ENCODE peak calls at places on chromosomes 7 and 10, in six cellular contexts. C is AG09309, A is HCT116, E is heart left ventricle, B is PC-3, I is astrocyte of the spinal cord. M is an unnamed sample.

GRCh38 chr7:69388462-69389137 is 209.7 kb upstream of the AUTS2 start:
- DNase-seq in C (no peak), A (no peak), E (no peak), B (no peak), I (no peak), M (no peak)

GRCh38 chr7:140899883-140900282 is 24.8 kb downstream of the BRAF start:
- DNase-seq in C (no peak), A (no peak), E (no peak), B (no peak), I (no peak), M (no peak)

GRCh38 chr7:11847336-11847735 is 15.3 kb upstream of the THSD7A start:
- DNase-seq in C (no peak), A (no peak), E (no peak), B (no peak), I (peak), M (no peak)

GRCh38 chr7:91894781-91895480 is 14.4 kb upstream of the MTERF1 start:
- DNase-seq in C (no peak), A (no peak), E (no peak), B (no peak), I (no peak), M (no peak)

GRCh38 chr10:61399386-61399785 is 53.8 kb downstream of the TMEM26 start:
- DNase-seq in C (no peak), A (no peak), E (no peak), B (peak), I (peak), M (peak)

GRCh38 chr7:66033471-66034385 is 41.9 kb upstream of the ASL start:
- DNase-seq in C (no peak), A (no peak), E (no peak), B (no peak), I (no peak), M (peak)

GRCh38 chr7:153399554-153399940 is 640.0 kb downstream of the ACTR3B start:
- DNase-seq in C (no peak), A (no peak), E (no peak), B (no peak), I (no peak), M (no peak)

GRCh38 chr7:93279541-93279940 is 47.4 kb downstream of the VPS50 start:
- DNase-seq in C (no peak), A (no peak), E (no peak), B (no peak), I (peak), M (no peak)

GRCh38 chr7:70583965-70584883 is 547.7 kb upstream of the GALNT17 start:
- DNase-seq in C (no peak), A (no peak), E (no peak), B (no peak), I (no peak), M (no peak)

GRCh38 chr7:138328215-138328614 is 131.8 kb upstream of the TRIM24 start:
- DNase-seq in C (no peak), A (no peak), E (no peak), B (no peak), I (no peak), M (no peak)

GRCh38 chr7:2757361-2757903 is 69.4 kb downstream of the AMZ1 start:
- DNase-seq in C (no peak), A (peak), E (peak), B (peak), I (no peak), M (no peak)

GRCh38 chr10:68348265-68348741 is 15.6 kb upstream of the PBLD start:
- DNase-seq in C (peak), A (peak), E (no peak), B (peak), I (peak), M (peak)

GRCh38 chr7:30929686-30930085 is 18.0 kb downstream of the AQP1 start:
- DNase-seq in C (no peak), A (no peak), E (peak), B (no peak), I (no peak), M (no peak)

GRCh38 chr7:141114141-141114664 is 40.3 kb downstream of the TMEM178B start:
- DNase-seq in C (no peak), A (no peak), E (no peak), B (no peak), I (no peak), M (no peak)

GRCh38 chr7:2180081-2180480 is 52.7 kb downstream of the MAD1L1 start:
- DNase-seq in C (no peak), A (no peak), E (no peak), B (no peak), I (no peak), M (no peak)

GRCh38 chr7:2256306-2257045 is 14.4 kb downstream of the NUDT1 start:
- DNase-seq in C (no peak), A (no peak), E (no peak), B (no peak), I (no peak), M (no peak)

GRCh38 chr10:17237163-17237562 is 9.1 kb downstream of the VIM start:
- DNase-seq in C (no peak), A (no peak), E (no peak), B (no peak), I (peak), M (no peak)

GRCh38 chr7:69448071-69448470 is 150.2 kb upstream of the AUTS2 start:
- DNase-seq in C (no peak), A (no peak), E (no peak), B (no peak), I (peak), M (peak)

GRCh38 chr7:22554184-22554583 is 54.2 kb upstream of the STEAP1B start:
- DNase-seq in C (no peak), A (no peak), E (no peak), B (no peak), I (no peak), M (no peak)

GRCh38 chr10:71599518-71599917 is 120.1 kb downstream of the C10orf105 start:
- DNase-seq in C (no peak), A (no peak), E (no peak), B (no peak), I (no peak), M (no peak)

GRCh38 chr7:26658698-26659084 is 205.7 kb downstream of the SKAP2 start:
- DNase-seq in C (no peak), A (no peak), E (no peak), B (no peak), I (no peak), M (no peak)

GRCh38 chr7:1431644-1432380 is 27.5 kb downstream of the MICALL2 start:
- DNase-seq in C (no peak), A (no peak), E (no peak), B (peak), I (no peak), M (no peak)

GRCh38 chr10:117631276-117632151 is 89.0 kb downstream of the EMX2 start:
- DNase-seq in C (no peak), A (no peak), E (peak), B (no peak), I (no peak), M (no peak)

GRCh38 chr7:9498303-9498702 is 1064.9 kb downstream of the NXPH1 start:
- DNase-seq in C (no peak), A (no peak), E (no peak), B (no peak), I (no peak), M (no peak)

GRCh38 chr10:97234403-97234802 is 48.6 kb upstream of the SLIT1 start:
- DNase-seq in C (no peak), A (peak), E (no peak), B (peak), I (peak), M (peak)

GRCh38 chr7:29970158-29970557 is 19.4 kb downstream of the SCRN1 start:
- DNase-seq in C (no peak), A (no peak), E (no peak), B (peak), I (no peak), M (peak)

GRCh38 chr7:54831644-54832095 is 72.7 kb upstream of the SEC61G start:
- DNase-seq in C (no peak), A (peak), E (no peak), B (peak), I (no peak), M (no peak)

GRCh38 chr10:133379152-133379800 is at the start of gene PAOX:
- DNase-seq in C (no peak), A (no peak), E (peak), B (no peak), I (peak), M (peak)

GRCh38 chr10:133379801-133380666 is 972 bp downstream of the PAOX start:
- DNase-seq in C (no peak), A (no peak), E (no peak), B (no peak), I (no peak), M (no peak)

GRCh38 chr10:133377025-133377817 is 1.8 kb upstream of the PAOX start:
- DNase-seq in C (no peak), A (no peak), E (no peak), B (no peak), I (no peak), M (no peak)

GRCh38 chr10:133378251-133379096 is 588 bp upstream of the PAOX start:
- DNase-seq in C (no peak), A (no peak), E (peak), B (peak), I (peak), M (peak)

GRCh38 chr10:133377818-133378250 is 1.2 kb upstream of the PAOX start:
- DNase-seq in C (no peak), A (no peak), E (no peak), B (no peak), I (no peak), M (no peak)
- H3K4me3 ChIP-seq in C (peak), A (peak), E (peak), B (peak), I (peak), M (peak)

DNA sequence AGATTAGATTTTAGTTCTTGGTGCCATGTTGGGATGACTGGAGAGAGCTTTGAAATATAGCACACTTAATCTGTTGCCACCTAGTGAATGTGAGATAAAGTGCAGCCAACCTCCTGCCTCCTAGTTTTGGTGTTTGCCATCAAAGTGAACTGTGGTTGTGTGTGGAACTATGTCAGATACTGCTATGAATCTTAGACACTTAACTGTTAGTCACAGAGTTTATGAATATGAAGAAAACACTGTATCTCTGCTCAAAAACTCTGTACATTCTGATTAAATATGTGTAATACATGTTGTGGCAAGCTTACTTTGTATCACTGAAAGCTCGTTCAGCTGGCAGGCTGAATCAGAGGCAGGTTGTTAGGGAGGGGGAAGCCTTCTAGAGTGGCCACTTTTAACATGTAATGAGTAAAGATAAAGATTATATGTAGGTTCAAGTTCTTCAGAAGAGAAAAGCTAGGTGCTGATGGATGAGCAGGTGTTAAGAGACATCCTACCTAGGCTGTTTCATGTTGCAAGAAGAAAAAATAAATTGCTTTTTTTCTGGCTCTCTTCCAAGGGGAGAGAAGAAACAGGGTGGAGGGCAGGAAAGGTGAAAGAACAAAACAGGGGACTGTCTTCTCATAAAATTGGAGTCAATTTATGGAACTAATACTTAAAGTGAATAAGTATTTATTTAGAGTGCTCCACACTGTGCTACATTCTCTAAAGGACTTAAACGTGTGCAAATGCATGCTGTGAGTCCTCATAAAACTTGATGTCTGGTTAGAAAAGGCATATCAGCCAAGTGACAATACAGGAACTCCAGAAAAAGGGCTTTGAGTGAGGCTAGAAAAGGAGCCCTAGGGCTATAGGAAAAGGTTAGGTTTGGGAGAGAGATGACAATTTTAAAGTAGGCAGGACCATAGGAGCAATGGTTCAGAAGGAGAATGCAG is 14.1 kb upstream of the LAMB1 start:
- DNase-seq in C (no peak), A (peak), E (no peak), B (peak), I (peak), M (peak)
- TF ChIP-seq CTCF in C (peak), A (peak), E (peak), B (peak), I (peak), M (peak)

GRCh38 chr10:73731588-73732375 is 12.4 kb upstream of the SEC24C start:
- DNase-seq in C (no peak), A (no peak), E (no peak), B (no peak), I (no peak), M (no peak)
- H3K4me3 ChIP-seq in C (no peak), A (no peak), E (peak), B (peak), I (no peak), M (no peak)

DNA sequence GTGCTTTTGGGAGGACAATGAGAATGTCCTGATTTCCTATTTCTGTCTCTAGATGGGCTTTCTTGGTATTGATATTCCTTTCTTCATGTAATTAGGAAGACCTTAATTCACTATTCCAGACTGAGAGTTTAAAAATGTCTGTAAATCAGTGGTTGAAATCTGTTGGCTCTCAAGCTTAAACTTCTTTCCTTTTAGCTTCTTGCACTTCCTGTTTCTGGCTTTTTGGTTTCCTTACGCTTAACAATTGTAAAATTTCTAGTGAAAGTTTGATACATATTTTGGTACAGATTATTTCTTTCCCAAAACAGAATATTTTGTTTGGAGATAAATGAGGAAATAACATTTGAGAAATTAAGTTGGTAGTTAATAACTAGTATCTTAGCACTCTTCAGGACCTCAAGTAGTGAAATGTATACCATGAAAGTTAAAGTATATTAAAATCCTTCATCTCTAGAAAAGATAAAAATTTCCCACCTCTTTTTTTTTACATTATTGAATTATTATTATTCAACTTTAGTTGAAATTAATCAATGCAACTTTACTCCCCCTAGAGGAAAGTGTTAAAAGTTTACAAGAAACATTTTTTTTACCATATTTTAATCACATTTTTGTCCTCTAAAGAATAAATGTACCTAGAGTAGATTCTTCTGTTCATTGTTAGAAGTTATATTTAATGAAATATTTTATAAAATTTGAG is 137.2 kb downstream of the PHTF2 start:
- DNase-seq in C (no peak), A (no peak), E (no peak), B (peak), I (no peak), M (peak)
- TF ChIP-seq CTCF in C (no peak), A (peak), E (no peak), B (peak), I (no peak), M (peak)

DNA sequence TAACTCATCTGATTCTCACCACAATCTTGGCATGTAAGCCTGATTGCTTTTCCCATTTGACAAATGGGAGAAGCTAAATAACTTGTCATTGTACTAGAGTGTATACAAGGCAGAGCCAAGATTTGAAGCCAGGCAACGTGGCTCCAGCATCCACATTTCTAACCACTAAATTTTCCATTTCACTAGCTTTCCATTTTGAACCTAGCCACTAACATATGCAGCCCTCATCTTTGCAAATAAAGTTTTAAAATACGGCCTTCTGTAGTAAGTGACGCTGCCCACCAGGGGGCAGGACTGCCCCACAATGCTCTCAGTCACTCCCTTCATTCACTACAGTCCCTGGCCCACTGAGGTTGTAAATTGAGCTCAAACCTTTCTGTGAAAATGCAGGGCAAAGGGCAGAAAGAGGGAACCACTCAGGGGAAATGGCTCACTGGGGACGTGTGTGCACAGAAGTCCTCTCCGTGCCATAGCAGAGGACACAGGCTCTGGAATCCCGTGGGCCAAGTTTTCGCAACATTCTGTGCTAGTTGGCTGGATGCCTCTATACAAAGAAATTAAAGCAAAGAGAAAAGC is 315.7 kb downstream of the TNS3 start:
- DNase-seq in C (no peak), A (peak), E (peak), B (peak), I (peak), M (peak)
- H3K4me3 ChIP-seq in C (no peak), A (no peak), E (no peak), B (no peak), I (no peak), M (no peak)

DNA sequence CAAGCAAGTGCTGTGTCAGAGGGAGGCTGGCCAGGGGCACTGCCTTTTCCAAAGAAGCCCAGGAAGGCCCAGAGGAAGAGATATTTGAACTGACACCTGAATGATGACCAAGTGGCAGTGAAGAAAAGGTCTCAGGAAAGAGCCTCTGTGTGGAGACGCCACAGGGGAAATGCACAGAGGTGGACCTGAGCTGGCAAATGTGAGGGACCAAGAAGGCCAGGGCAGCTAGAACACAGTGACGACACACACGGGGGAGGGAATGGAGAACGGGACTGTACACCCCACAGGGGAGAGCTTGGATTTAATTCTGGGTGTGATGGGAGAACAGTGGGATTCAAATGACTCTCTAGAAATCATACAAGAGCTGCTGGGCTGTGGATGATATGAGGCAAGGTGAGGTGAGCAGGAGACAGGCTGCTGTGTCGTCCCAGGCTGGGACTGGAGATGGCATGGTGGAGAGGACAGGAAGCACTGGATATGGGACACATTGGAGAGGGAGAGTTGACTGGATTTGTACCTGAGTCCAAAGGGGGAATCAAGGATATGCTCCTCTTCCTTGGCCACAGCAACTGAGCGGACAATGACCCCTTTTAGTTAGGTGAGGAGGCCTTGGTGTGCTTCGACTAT is 84.2 kb upstream of the DDC start:
- DNase-seq in C (no peak), A (no peak), E (no peak), B (no peak), I (no peak), M (no peak)
- TF ChIP-seq CTCF in C (no peak), A (no peak), E (no peak), B (no peak), I (no peak), M (no peak)

M was measured in fibroblast of mammary gland.